ENCODE peak calls at places on chromosome 22, in seven cellular contexts. K is fibroblast of mammary gland, F is fibroblast of villous mesenchyme, I is AG04450, Z is neural progenitor cell, H is heart left ventricle, O is spleen. M is an unnamed sample.

GRCh38 chr22:49964136-49964492 is 3.5 kb downstream of the PIM3 start:
- DNase-seq in Z (no peak), K (no peak), I (no peak), O (peak), F (no peak), H (peak), M (no peak)

GRCh38 chr22:45001653-45002052 is 8.2 kb downstream of the PHF21B start:
- DNase-seq in Z (no peak), K (no peak), F (no peak), O (no peak), I (no peak), H (no peak), M (no peak)

GRCh38 chr22:50473855-50474671 is 772 bp downstream of the SBF1 start:
- DNase-seq in I (peak), O (peak), F (peak), H (peak), Z (peak), K (peak), M (peak)

GRCh38 chr22:49400866-49401598 is 426.6 kb downstream of the BRD1 start:
- DNase-seq in H (no peak), O (peak), F (no peak), Z (no peak), K (no peak), I (no peak), M (no peak)

GRCh38 chr22:50544078-50544745 is 1.5 kb upstream of the KLHDC7B start:
- DNase-seq in K (peak), H (peak), F (peak), I (no peak), O (peak), Z (peak), M (peak)

GRCh38 chr22:50171319-50171964 is 911 bp downstream of the PANX2 start:
- DNase-seq in H (peak), I (no peak), Z (no peak), K (no peak), O (peak), F (no peak), M (no peak)

GRCh38 chr22:39301926-39302325 is 17.5 kb downstream of the RPL3 start:
- DNase-seq in O (no peak), F (no peak), K (no peak), Z (no peak), H (no peak), I (no peak), M (no peak)

GRCh38 chr22:20588843-20589581 is 81.6 kb downstream of the MED15 start:
- DNase-seq in Z (no peak), K (no peak), H (no peak), F (no peak), I (no peak), O (no peak), M (no peak)

GRCh38 chr22:31800065-31800464 is 46.2 kb downstream of the DEPDC5 start:
- DNase-seq in H (no peak), Z (no peak), K (peak), I (peak), F (peak), O (no peak), M (peak)

GRCh38 chr22:31229402-31230140 is 17.5 kb downstream of the LIMK2 start:
- DNase-seq in O (no peak), H (peak), I (no peak), K (peak), F (peak), Z (peak), M (peak)

GRCh38 chr22:34943830-34944229 is 122.1 kb upstream of the ISX start:
- DNase-seq in O (no peak), Z (peak), I (no peak), K (no peak), F (no peak), H (no peak), M (no peak)

GRCh38 chr22:38218661-38219331 is 17.0 kb downstream of the MAFF start:
- DNase-seq in Z (peak), F (peak), O (no peak), H (peak), K (peak), I (peak), M (peak)

GRCh38 chr22:42078469-42079318 is 806 bp upstream of the SMDT1 start:
- DNase-seq in K (peak), F (peak), Z (no peak), I (no peak), H (peak), O (no peak), M (peak)

GRCh38 chr22:32754413-32755041 is 47.0 kb upstream of the TIMP3 start:
- DNase-seq in O (no peak), K (peak), I (no peak), F (peak), Z (no peak), H (peak), M (peak)

GRCh38 chr22:48393041-48393370 is 1434.7 kb downstream of the BRD1 start:
- DNase-seq in I (no peak), H (no peak), O (no peak), F (no peak), Z (no peak), K (no peak), M (no peak)

DNA sequence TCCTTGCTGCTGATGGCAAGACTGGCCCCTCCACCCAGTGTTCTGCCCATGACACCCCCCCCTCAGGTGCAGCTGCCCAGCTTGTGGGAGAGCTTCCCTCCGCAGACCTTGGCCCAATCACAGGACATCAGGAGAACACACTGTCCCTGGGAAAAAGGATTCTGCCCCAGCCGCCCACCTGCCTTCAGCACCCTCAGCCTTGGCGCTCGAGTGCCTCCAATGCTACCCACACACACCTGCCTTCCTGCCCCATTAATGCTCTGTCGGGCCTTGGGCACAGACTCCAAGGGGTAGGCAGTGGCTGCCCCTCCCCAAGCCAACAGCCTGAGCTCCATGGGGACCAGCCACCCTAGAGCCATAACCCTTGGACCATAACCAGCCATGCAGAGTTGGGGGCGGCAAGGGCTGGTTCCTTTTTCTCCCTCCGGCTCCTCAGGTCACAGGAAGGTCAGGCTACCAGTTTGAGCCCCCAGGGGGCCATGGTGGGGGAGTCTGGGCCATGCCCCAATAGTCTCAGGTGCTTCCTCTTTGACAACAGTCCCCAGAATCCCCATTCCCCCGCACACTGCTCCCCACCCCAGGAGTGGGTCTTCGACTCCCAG is 1.3 kb upstream of the ZNF70 start:
- DNase-seq in Z (no peak), H (no peak), K (no peak), I (no peak), O (peak), F (no peak), M (no peak)
- H3K4me3 ChIP-seq in Z (peak), H (no peak), K (no peak), I (no peak), O (peak), F (no peak), M (no peak)

GRCh38 chr22:28500005-28500404 is 179.6 kb downstream of the TTC28 start:
- DNase-seq in I (no peak), H (no peak), O (no peak), Z (no peak), K (no peak), F (no peak), M (no peak)

GRCh38 chr22:28498044-28498443 is 181.6 kb downstream of the TTC28 start:
- DNase-seq in H (no peak), I (no peak), F (no peak), O (no peak), Z (no peak), K (no peak), M (no peak)

DNA sequence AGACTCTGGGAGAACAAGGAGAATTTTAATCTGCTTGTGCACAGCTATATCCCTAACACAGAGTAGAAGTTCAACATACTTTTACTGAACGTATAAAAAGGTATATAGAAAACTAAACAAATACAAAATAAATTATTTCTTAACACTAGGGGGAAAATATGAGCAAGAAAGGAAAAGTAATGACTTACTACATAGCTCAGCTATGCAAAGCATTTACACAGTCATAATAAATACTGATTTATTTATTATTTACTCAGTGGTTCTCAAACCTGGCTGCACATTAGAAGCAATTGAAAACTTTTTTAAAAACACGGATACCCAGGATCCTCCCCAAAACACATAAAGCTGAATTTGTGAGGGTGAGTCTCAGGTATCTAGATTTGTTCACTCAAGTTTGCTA is 182.5 kb downstream of the TTC28 start:
- DNase-seq in Z (no peak), H (no peak), O (no peak), K (no peak), I (no peak), F (peak), M (no peak)
- TF ChIP-seq CTCF in Z (no peak), H (no peak), O (no peak), K (no peak), I (no peak), F (no peak), M (no peak)

DNA sequence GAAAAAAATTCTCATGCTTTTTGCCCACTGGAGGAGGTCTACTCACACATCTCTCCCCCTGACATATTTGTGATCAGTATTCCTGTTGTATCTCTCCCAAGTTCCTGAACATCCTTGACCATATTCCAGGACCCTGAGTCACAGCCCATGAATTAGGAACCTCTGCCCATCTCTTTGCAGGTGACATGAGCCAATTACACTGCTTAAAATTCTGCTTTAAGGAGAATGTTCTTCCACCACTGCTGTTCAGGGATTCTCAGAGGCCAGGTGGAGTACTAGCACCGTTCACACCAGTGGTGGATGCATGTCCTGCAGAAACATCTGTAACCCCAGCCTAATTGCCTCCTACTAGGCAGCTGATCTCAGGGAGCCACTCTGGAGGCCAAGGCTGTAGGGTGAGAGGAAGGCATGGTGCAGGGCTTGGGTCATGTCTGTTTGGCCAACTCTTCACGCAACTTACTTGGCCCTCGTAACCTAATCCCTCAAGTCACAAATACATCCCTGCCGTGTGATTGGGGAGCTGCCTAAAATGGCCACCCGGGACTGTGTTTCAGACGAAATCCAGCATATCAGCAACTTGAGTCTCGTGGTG is 104.8 kb downstream of the GGTLC2 start:
- DNase-seq in O (no peak), F (no peak), H (no peak), I (no peak), K (no peak), Z (no peak), M (no peak)
- H3K4me3 ChIP-seq in O (no peak), F (no peak), H (no peak), I (no peak), K (no peak), Z (no peak), M (no peak)

DNA sequence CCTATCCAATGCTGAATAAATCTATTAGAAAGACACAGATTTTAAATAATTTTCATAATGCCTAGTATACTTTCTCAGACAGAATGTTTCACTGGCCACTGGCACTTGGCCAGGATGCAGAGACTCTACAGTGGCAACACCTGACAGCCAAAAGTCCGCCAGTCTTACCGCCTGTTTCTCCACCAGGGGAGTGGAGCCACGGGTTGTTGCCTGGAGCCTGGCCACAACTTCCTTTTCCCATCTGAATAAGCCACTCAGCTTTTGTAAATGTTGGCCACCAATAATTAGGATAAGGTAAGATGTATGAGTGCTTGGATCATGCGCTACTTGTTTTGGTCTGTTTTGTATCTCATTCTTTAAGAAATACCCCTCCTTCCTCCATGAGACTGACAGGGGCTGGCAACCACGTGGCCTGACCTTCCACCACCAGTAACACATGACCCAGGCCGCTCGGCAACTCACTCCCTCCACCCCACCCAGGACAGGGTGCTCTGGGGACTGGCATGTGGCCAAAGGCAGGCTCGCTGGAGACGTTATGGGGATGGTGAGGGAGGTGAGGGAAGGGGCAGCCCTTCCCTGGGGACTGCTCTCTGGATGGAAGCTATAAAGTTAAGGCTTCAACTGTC is 93.0 kb upstream of the BID start:
- DNase-seq in F (peak), H (peak), O (no peak), Z (no peak), K (no peak), I (no peak), M (no peak)
- TF ChIP-seq CTCF in F (no peak), H (no peak), O (no peak), Z (no peak), K (no peak), I (no peak), M (no peak)

GRCh38 chr22:21694795-21695431 is 29.1 kb downstream of the PPIL2 start:
- DNase-seq in H (no peak), I (no peak), F (no peak), Z (no peak), K (no peak), O (no peak), M (no peak)

GRCh38 chr22:21693333-21693998 is 27.7 kb downstream of the PPIL2 start:
- DNase-seq in O (no peak), F (no peak), H (no peak), I (no peak), Z (no peak), K (no peak), M (no peak)

GRCh38 chr22:21695432-21696085 is 29.7 kb downstream of the PPIL2 start:
- DNase-seq in O (no peak), H (no peak), F (no peak), I (no peak), K (no peak), Z (no peak), M (no peak)

GRCh38 chr22:21694394-21694793 is 28.6 kb downstream of the PPIL2 start:
- DNase-seq in O (no peak), Z (no peak), F (no peak), H (no peak), K (no peak), I (no peak), M (no peak)

DNA sequence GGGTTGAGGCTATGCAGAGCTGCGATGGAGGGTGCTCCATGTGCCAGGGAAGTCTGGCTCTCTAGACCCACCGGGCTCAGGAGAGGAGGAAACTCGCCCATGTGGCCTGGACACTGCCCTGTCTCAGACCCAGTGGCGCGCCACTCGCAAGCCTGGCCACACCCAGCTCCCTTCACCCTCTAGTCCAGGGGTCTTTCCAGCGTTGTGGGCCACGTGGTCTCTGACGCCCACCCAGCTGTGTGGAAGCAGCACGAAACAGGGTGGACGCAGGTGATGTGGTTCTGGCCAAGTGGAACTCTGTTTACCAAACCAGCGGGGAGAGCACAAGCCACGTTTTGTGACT is 28.2 kb downstream of the PPIL2 start:
- DNase-seq in K (no peak), I (no peak), F (no peak), O (no peak), Z (no peak), H (no peak), M (no peak)
- H3K4me3 ChIP-seq in K (no peak), I (no peak), F (no peak), O (no peak), Z (no peak), H (no peak), M (no peak)

DNA sequence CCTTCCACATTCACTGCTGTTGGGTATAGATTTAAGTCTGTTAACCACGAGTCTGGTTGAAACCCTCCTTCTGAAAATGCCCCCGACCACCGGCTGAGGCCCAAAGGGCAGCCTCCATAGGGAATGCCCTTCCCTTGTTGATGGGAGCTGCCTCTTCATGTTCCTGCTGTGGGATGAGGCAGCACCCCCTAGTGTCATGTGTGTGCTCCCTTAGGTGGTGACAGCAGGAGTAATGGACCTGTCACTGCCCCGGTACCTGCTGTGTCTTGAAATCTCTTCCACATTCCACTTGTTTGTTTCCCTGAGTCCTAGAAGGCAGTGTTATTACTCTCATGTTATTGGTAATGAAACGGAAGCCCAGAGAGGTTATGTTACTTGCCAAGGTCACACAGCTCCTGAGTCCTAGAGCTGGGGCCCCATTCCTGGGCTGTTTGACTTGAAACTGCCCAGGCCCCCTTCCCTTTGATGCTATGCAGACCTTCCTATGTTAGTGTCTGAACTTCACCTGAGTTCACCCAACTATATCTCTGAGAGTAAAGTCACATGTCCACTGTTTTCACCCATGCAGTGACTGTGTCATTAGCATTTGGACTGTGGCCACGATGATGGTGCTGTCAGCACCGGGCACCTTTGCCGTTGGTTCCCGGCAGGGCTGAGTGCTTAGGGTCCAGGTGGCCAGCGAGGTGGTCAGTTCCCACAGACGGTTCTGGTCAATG is 234.3 kb downstream of the TBC1D22A start:
- DNase-seq in K (no peak), I (no peak), O (no peak), Z (no peak), F (peak), H (no peak), M (no peak)
- TF ChIP-seq CTCF in K (peak), I (peak), O (no peak), Z (peak), F (peak), H (peak), M (no peak)

GRCh38 chr22:36918730-36919129 is 5.3 kb downstream of the CSF2RB start:
- DNase-seq in Z (no peak), K (no peak), H (no peak), O (no peak), F (no peak), I (no peak), M (no peak)
- H3K4me3 ChIP-seq in Z (no peak), K (no peak), H (no peak), O (no peak), F (no peak), I (no peak), M (no peak)

GRCh38 chr22:22030493-22031182 is 48.1 kb upstream of the TOP3B start:
- DNase-seq in I (no peak), O (peak), F (no peak), K (no peak), Z (no peak), H (no peak), M (peak)
- TF ChIP-seq CTCF in I (peak), O (peak), F (peak), K (peak), Z (peak), H (no peak), M (peak)

GRCh38 chr22:17719911-17720310 is 54.4 kb downstream of the BID start:
- DNase-seq in O (no peak), Z (no peak), F (no peak), K (no peak), H (no peak), I (no peak), M (no peak)
- H3K4me3 ChIP-seq in O (no peak), Z (no peak), F (no peak), K (no peak), H (no peak), I (no peak), M (no peak)

M was measured in fibroblast of the aortic adventitia.